ENCODE peak calls at places on chromosomes 2 and 18, in six cellular contexts. K is tibial nerve; F is cardiac muscle cell; I is body of pancreas; V is CD4-positive, alpha-beta T cell; C is prostate gland. S is an unnamed sample. For H3K9me3 and H3K27me3, the result is how much of the 10 kb centered on the place peaks cover.

GRCh38 chr2:172643142-172643541 is 87.3 kb downstream of the PDK1 start:
- DNase-seq in I (no peak), C (no peak), K (no peak), V (no peak), F (no peak), S (no peak)

GRCh38 chr2:16475581-16475980 is 190.1 kb downstream of the CYRIA start:
- DNase-seq in I (no peak), C (no peak), K (no peak), V (no peak), F (no peak), S (no peak)

GRCh38 chr2:44120428-44120827 is 48.2 kb upstream of the PPM1B start:
- DNase-seq in V (no peak), F (no peak), C (no peak), I (no peak), K (no peak), S (no peak)

GRCh38 chr2:149598014-149598395 is 10.4 kb upstream of the MMADHC start:
- DNase-seq in V (no peak), C (no peak), I (no peak), F (no peak), K (no peak), S (no peak)

GRCh38 chr2:156326488-156326887 is 6.0 kb downstream of the NR4A2 start:
- DNase-seq in V (no peak), K (no peak), F (no peak), C (no peak), I (no peak), S (no peak)

GRCh38 chr2:29117636-29118303 is 2.6 kb downstream of the CLIP4 start:
- DNase-seq in I (no peak), C (no peak), K (no peak), V (no peak), F (no peak), S (no peak)

GRCh38 chr18:32779010-32779409 is 6.2 kb upstream of the KLHL14 start:
- DNase-seq in F (no peak), V (no peak), C (no peak), K (no peak), I (no peak), S (no peak)

GRCh38 chr18:37219257-37219656 is 346.3 kb downstream of the CELF4 start:
- DNase-seq in F (no peak), C (no peak), V (no peak), K (no peak), I (no peak), S (no peak)

GRCh38 chr2:238945433-238946150 is 97.7 kb downstream of the TWIST2 start:
- DNase-seq in K (peak), C (no peak), F (no peak), V (no peak), I (no peak), S (no peak)

GRCh38 chr2:81087646-81088045 is 783.1 kb upstream of the LRRTM1 start:
- DNase-seq in V (no peak), C (no peak), F (no peak), I (no peak), K (no peak), S (no peak)

GRCh38 chr2:231057590-231057989 is 923 bp downstream of the PSMD1 start:
- DNase-seq in I (no peak), F (peak), V (no peak), C (no peak), K (no peak), S (no peak)

GRCh38 chr2:23414876-23415275 is 29.9 kb downstream of the KLHL29 start:
- DNase-seq in F (no peak), K (no peak), V (no peak), C (no peak), I (no peak), S (no peak)

GRCh38 chr2:172281648-172282576 is 145.5 kb upstream of the ITGA6 start:
- DNase-seq in V (no peak), C (no peak), K (no peak), F (no peak), I (no peak), S (no peak)

GRCh38 chr18:57921708-57922107 is 118.6 kb upstream of the ATP8B1 start:
- DNase-seq in V (no peak), K (no peak), C (no peak), I (no peak), F (no peak), S (no peak)

GRCh38 chr2:106012591-106013347 is 181.3 kb downstream of the UXS1 start:
- DNase-seq in V (no peak), I (no peak), C (no peak), K (no peak), F (no peak), S (no peak)

GRCh38 chr2:106011993-106012392 is 182.1 kb downstream of the UXS1 start:
- DNase-seq in V (no peak), C (no peak), K (no peak), I (no peak), F (no peak), S (no peak)

GRCh38 chr2:106011380-106011779 is 182.7 kb downstream of the UXS1 start:
- DNase-seq in C (no peak), K (no peak), I (no peak), V (no peak), F (no peak), S (no peak)

GRCh38 chr2:106010818-106011355 is 183.2 kb downstream of the UXS1 start:
- DNase-seq in C (no peak), F (no peak), K (no peak), I (no peak), V (no peak), S (no peak)

DNA sequence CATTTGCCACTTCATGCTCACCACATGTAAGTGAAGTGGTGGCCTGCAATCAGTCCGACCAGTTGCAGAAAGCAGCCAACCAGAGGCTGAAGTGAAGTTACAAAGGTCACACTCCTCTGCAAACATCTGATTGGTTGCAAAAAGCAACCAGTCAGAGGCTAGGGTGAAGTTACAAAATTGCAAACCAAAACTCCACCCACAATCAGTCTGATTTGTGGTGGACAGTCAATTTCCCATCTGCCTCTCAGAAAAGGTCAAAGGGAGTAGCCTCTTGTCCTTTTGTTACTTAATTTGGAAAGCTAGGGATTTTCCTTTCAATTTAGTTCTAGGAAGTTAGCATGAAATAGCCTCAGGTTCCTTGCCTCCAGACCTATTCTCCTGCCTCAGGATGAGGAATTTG is 185.0 kb downstream of the UXS1 start:
- DNase-seq in V (no peak), F (no peak), K (no peak), I (no peak), C (no peak), S (no peak)
- H3K9me3 ChIP-seq in V (under half), F (under half), K (under half), I (under half), C (under half), S (under half)

GRCh38 chr2:128291844-128292598 is 26.6 kb downstream of the HS6ST1 start:
- DNase-seq in F (no peak), C (no peak), K (no peak), V (no peak), I (no peak), S (no peak)

GRCh38 chr2:128291161-128291843 is 27.4 kb downstream of the HS6ST1 start:
- DNase-seq in V (no peak), F (no peak), I (no peak), K (no peak), C (no peak), S (no peak)

GRCh38 chr2:128288781-128289180 is 29.9 kb downstream of the HS6ST1 start:
- DNase-seq in C (no peak), V (no peak), F (no peak), K (no peak), I (no peak), S (no peak)

GRCh38 chr2:128289439-128289838 is 29.2 kb downstream of the HS6ST1 start:
- DNase-seq in I (no peak), F (no peak), V (no peak), C (no peak), K (no peak), S (no peak)

GRCh38 chr2:128290356-128290755 is 28.3 kb downstream of the HS6ST1 start:
- DNase-seq in V (no peak), C (no peak), I (no peak), K (no peak), F (no peak), S (no peak)
- H3K27me3 ChIP-seq in V (under half), C (under half), I (under half), K (under half), F (under half), S (under half)

GRCh38 chr2:240528406-240529040 is 29.3 kb downstream of the ANKMY1 start:
- DNase-seq in C (no peak), I (no peak), K (no peak), V (no peak), F (no peak), S (no peak)
- H3K9me3 ChIP-seq in C (under half), I (under half), K (under half), V (under half), F (under half), S (under half)

GRCh38 chr2:30346475-30347169 is 100.4 kb upstream of the LCLAT1 start:
- DNase-seq in K (no peak), C (peak), V (no peak), F (peak), I (peak), S (no peak)
- H3K27me3 ChIP-seq in K (under half), C (under half), V (under half), F (under half), I (under half), S (under half)

GRCh38 chr18:9055185-9055584 is 47.3 kb upstream of the NDUFV2 start:
- DNase-seq in V (no peak), C (no peak), F (no peak), K (no peak), I (no peak), S (no peak)

GRCh38 chr18:9047715-9048114 is 54.8 kb upstream of the NDUFV2 start:
- DNase-seq in C (no peak), I (no peak), V (no peak), K (no peak), F (no peak), S (no peak)

GRCh38 chr18:9048808-9049494 is 53.5 kb upstream of the NDUFV2 start:
- DNase-seq in F (no peak), I (no peak), C (no peak), K (no peak), V (no peak), S (no peak)

GRCh38 chr18:9053814-9054213 is 48.7 kb upstream of the NDUFV2 start:
- DNase-seq in I (no peak), V (no peak), F (no peak), K (no peak), C (no peak), S (no peak)

GRCh38 chr18:9049495-9049809 is 53.0 kb upstream of the NDUFV2 start:
- DNase-seq in F (no peak), V (no peak), K (no peak), C (no peak), I (no peak), S (peak)
- H3K9me3 ChIP-seq in F (under half), V (under half), K (under half), C (under half), I (under half), S (under half)

S was measured in Caco-2.